ENCODE peak calls at places on chromosomes 5 and 9, in four cellular contexts. I is choroid plexus epithelial cell, Y is fibroblast of the aortic adventitia, G is non-pigmented ciliary epithelial cell. O is an unnamed sample.

GRCh38 chr9:90044263-90044662 is 439.5 kb downstream of the GADD45G start:
- DNase-seq in I (no peak), G (no peak), Y (no peak), O (no peak)

GRCh38 chr9:81389569-81389993 is 299.8 kb downstream of the TLE1 start:
- DNase-seq in Y (peak; percentile 99), G (peak; percentile 98), I (peak; percentile 97), O (peak; percentile 58)

GRCh38 chr5:129771058-129771838 is 23.4 kb downstream of the MINAR2 start:
- DNase-seq in G (peak; percentile 26), I (peak; percentile 77), Y (peak; percentile 51), O (peak; percentile 62)

GRCh38 chr9:134730011-134730760 is 88.6 kb downstream of the COL5A1 start:
- DNase-seq in G (no peak), Y (peak; percentile 57), I (no peak), O (peak; percentile 68)

GRCh38 chr9:104969116-104969515 is 41.2 kb upstream of the ABCA1 start:
- DNase-seq in G (no peak), I (no peak), Y (no peak), O (no peak)

GRCh38 chr9:89874351-89875321 is 269.8 kb downstream of the GADD45G start:
- DNase-seq in G (no peak), I (no peak), Y (no peak), O (peak; percentile 60)

GRCh38 chr5:88940712-88941111 is 57.7 kb upstream of the MEF2C start:
- DNase-seq in Y (peak; percentile 16), G (no peak), I (peak; percentile 15), O (no peak)

GRCh38 chr9:112654282-112654681 is 63.6 kb downstream of the INIP start:
- DNase-seq in Y (no peak), G (no peak), I (no peak), O (no peak)

GRCh38 chr9:136363606-136364368 is at the start of gene DNLZ:
- DNase-seq in G (no peak), I (peak; percentile 86), Y (peak; percentile 80), O (peak; percentile 89)

GRCh38 chr9:126700296-126700695 is 86.6 kb downstream of the LMX1B start:
- DNase-seq in I (no peak), G (no peak), Y (no peak), O (no peak)

GRCh38 chr5:137822158-137822764 is 45.4 kb upstream of the MYOT start:
- DNase-seq in G (peak; percentile 17), Y (peak; percentile 42), I (peak; percentile 65), O (no peak)

GRCh38 chr9:14309403-14309802 is 4.5 kb downstream of the NFIB start:
- DNase-seq in I (peak; percentile 80), Y (peak; percentile 85), G (peak; percentile 72), O (no peak)

GRCh38 chr9:127118597-127119318 is 3.7 kb downstream of the ANGPTL2 start:
- DNase-seq in G (no peak), Y (no peak), I (no peak), O (no peak)

GRCh38 chr5:149667084-149667826 is 62.9 kb upstream of the PPARGC1B start:
- DNase-seq in Y (peak; percentile 25), I (peak; percentile 51), G (no peak), O (peak; percentile 23)

GRCh38 chr5:133425183-133425582 is 187.2 kb downstream of the FSTL4 start:
- DNase-seq in Y (no peak), G (no peak), I (no peak), O (no peak)

GRCh38 chr5:132417461-132417860 is 48.0 kb downstream of the SLC22A5 start:
- DNase-seq in Y (no peak), I (no peak), G (no peak), O (no peak)

GRCh38 chr9:110958846-110959245 is 79.4 kb downstream of the LPAR1 start:
- DNase-seq in I (no peak), G (no peak), Y (no peak), O (no peak)

GRCh38 chr9:20760246-20760901 is 76.3 kb downstream of the FOCAD start:
- DNase-seq in I (no peak), G (no peak), Y (peak; percentile 12), O (no peak)

GRCh38 chr9:22244141-22245011 is 202.2 kb upstream of the DMRTA1 start:
- DNase-seq in Y (peak; percentile 73), I (peak; percentile 88), G (no peak), O (no peak)

GRCh38 chr5:64165500-64166200 is at the start of gene RNF180:
- DNase-seq in Y (no peak), G (no peak), I (peak; percentile 27), O (peak; percentile 30)

GRCh38 chr9:133333011-133333410 is 3.0 kb downstream of the SURF6 start:
- DNase-seq in I (no peak), Y (no peak), G (no peak), O (no peak)

GRCh38 chr9:134839441-134840125 is 41.0 kb upstream of the FCN2 start:
- DNase-seq in Y (no peak), I (no peak), G (no peak), O (no peak)

GRCh38 chr5:19903611-19904010 is 84.4 kb downstream of the CDH18 start:
- DNase-seq in Y (peak; percentile 62), I (no peak), G (no peak), O (no peak)

GRCh38 chr5:88657166-88657565 is 225.8 kb downstream of the MEF2C start:
- DNase-seq in Y (no peak), I (no peak), G (no peak), O (no peak)

GRCh38 chr9:87894998-87895625 is 12.4 kb downstream of the SPATA31E1 start:
- DNase-seq in Y (no peak), G (no peak), I (no peak), O (no peak)

GRCh38 chr5:90881626-90882150 is 323.1 kb downstream of the ADGRV1 start:
- DNase-seq in Y (no peak), G (no peak), I (no peak), O (no peak)

GRCh38 chr5:34803974-34804373 is 35.0 kb upstream of the TTC23L start:
- DNase-seq in I (peak; percentile 80), G (no peak), Y (peak; percentile 16), O (no peak)

GRCh38 chr9:124399323-124399962 is 15.8 kb downstream of the PSMB7 start:
- DNase-seq in G (no peak), I (peak; percentile 49), Y (peak; percentile 77), O (peak; percentile 37)

GRCh38 chr9:29475471-29475870 is 1902.2 kb upstream of the C9orf72 start:
- DNase-seq in Y (peak; percentile 1), I (peak; percentile 1), G (no peak), O (no peak)

GRCh38 chr5:111398013-111398412 is 114.3 kb downstream of the STARD4 start:
- DNase-seq in G (no peak), I (no peak), Y (no peak), O (no peak)

GRCh38 chr5:43874772-43875171 is 271.8 kb downstream of the NNT start:
- DNase-seq in I (peak; percentile 2), Y (peak; percentile 83), G (no peak), O (no peak)

GRCh38 chr5:133933169-133933509 is 35.3 kb downstream of the C5orf15 start:
- DNase-seq in Y (peak; percentile 45), G (no peak), I (no peak), O (no peak)

GRCh38 chr9:91310037-91310436 is 51.7 kb downstream of the AUH start:
- DNase-seq in I (no peak), Y (no peak), G (no peak), O (no peak)